ENCODE peak calls at places on chromosomes 4 and X, in seven cellular contexts. B is stomach, I is transverse colon, L is A673, H is Peyer's patch, X is Caco-2, V is fibroblast of mammary gland. Z is an unnamed sample.

GRCh38 chr4:105181259-105181658 is 34.6 kb downstream of the TET2 start:
- DNase-seq in V (no peak), B (no peak), H (no peak), L (peak), X (peak), I (no peak), Z (no peak)

GRCh38 chr4:37722000-37722638 is 35.9 kb upstream of the RELL1 start:
- DNase-seq in I (no peak), L (no peak), H (no peak), X (peak), B (no peak), V (no peak), Z (no peak)

GRCh38 chr4:185839204-185839712 is 27.3 kb upstream of the SORBS2 start:
- DNase-seq in H (no peak), V (peak), L (peak), B (no peak), I (peak), X (peak), Z (no peak)

GRCh38 chr4:4569036-4569435 is 27.2 kb upstream of the STX18 start:
- DNase-seq in B (no peak), X (no peak), H (no peak), L (no peak), V (peak), I (no peak), Z (no peak)

GRCh38 chr4:140260227-140260626 is 106.2 kb upstream of the MAML3 start:
- DNase-seq in I (no peak), H (no peak), B (no peak), V (peak), L (no peak), X (no peak), Z (no peak)

GRCh38 chr4:93897559-93897958 is 69.0 kb downstream of the ATOH1 start:
- DNase-seq in B (no peak), I (no peak), H (no peak), L (peak), V (no peak), X (no peak), Z (no peak)

GRCh38 chr4:138650917-138651564 is 364.5 kb upstream of the NOCT start:
- DNase-seq in H (no peak), X (peak), I (no peak), B (no peak), L (no peak), V (peak), Z (no peak)

GRCh38 chr4:184262901-184263300 is 45.2 kb upstream of the ENPP6 start:
- DNase-seq in L (no peak), H (no peak), I (no peak), B (no peak), X (no peak), V (peak), Z (no peak)

GRCh38 chrX:125293792-125294780 is 25.6 kb upstream of the TEX13C start:
- DNase-seq in X (no peak), V (no peak), H (no peak), B (no peak), L (no peak), I (no peak), Z (no peak)

GRCh38 chr4:88137112-88137511 is 21.3 kb downstream of the ABCG2 start:
- DNase-seq in H (no peak), I (no peak), L (no peak), V (peak), B (no peak), X (no peak), Z (no peak)

GRCh38 chr4:121256346-121256745 is 92.2 kb upstream of the TNIP3 start:
- DNase-seq in B (no peak), V (peak), L (peak), H (no peak), I (no peak), X (no peak), Z (no peak)

GRCh38 chrX:39903343-39903742 is 194.4 kb downstream of the BCOR start:
- DNase-seq in X (no peak), V (peak), I (no peak), L (no peak), H (no peak), B (no peak), Z (no peak)

GRCh38 chrX:32874839-32875238 is 336.5 kb downstream of the DMD start:
- DNase-seq in L (no peak), I (no peak), B (no peak), V (no peak), H (no peak), X (no peak), Z (no peak)

GRCh38 chr4:147599764-147600163 is 17.4 kb upstream of the TMEM184C start:
- DNase-seq in I (no peak), B (no peak), L (no peak), X (no peak), H (no peak), V (peak), Z (no peak)

GRCh38 chrX:10496345-10496965 is 123.9 kb downstream of the MID1 start:
- DNase-seq in I (no peak), L (no peak), H (no peak), B (no peak), V (peak), X (no peak), Z (no peak)

GRCh38 chr4:41256740-41257256 is at the start of gene UCHL1:
- DNase-seq in X (peak), V (peak), H (no peak), I (peak), L (peak), B (peak), Z (no peak)

GRCh38 chrX:131305926-131306325 is 16.8 kb upstream of the IGSF1 start:
- DNase-seq in B (no peak), X (no peak), H (no peak), L (no peak), I (no peak), V (no peak), Z (no peak)

GRCh38 chr4:181046809-181047208 is 1196.4 kb upstream of the TENM3 start:
- DNase-seq in V (no peak), H (no peak), X (no peak), B (no peak), I (no peak), L (no peak), Z (no peak)

GRCh38 chrX:150212672-150213480 is 150.2 kb upstream of the MAMLD1 start:
- DNase-seq in X (no peak), L (no peak), B (peak), V (no peak), I (no peak), H (no peak), Z (no peak)

GRCh38 chrX:64850371-64851082 is 125.7 kb downstream of the ZC4H2 start:
- DNase-seq in X (no peak), I (no peak), H (no peak), L (no peak), B (no peak), V (no peak), Z (no peak)

GRCh38 chrX:9745417-9746115 is 20.1 kb downstream of the GPR143 start:
- DNase-seq in X (no peak), L (peak), H (no peak), I (no peak), B (no peak), V (no peak), Z (no peak)

GRCh38 chr4:80926446-80926845 is 104.1 kb upstream of the BMP3 start:
- DNase-seq in B (no peak), H (no peak), L (no peak), I (no peak), V (peak), X (no peak), Z (no peak)

GRCh38 chrX:153877571-153878261 is 8.3 kb downstream of the L1CAM start:
- DNase-seq in V (no peak), X (no peak), I (no peak), L (no peak), B (no peak), H (no peak), Z (no peak)

GRCh38 chr4:87659247-87659931 is 9.3 kb downstream of the DMP1 start:
- DNase-seq in B (no peak), X (peak), H (no peak), I (no peak), V (peak), L (no peak), Z (no peak)

GRCh38 chrX:68498508-68499379 is at the start of gene YIPF6:
- DNase-seq in H (peak), B (peak), V (peak), I (peak), X (peak), L (peak), Z (peak)

GRCh38 chr4:171025323-171025722 is 787.9 kb upstream of the GALNTL6 start:
- DNase-seq in X (no peak), H (no peak), I (no peak), B (no peak), L (no peak), V (no peak), Z (no peak)

GRCh38 chrX:152884171-152884570 is 13.7 kb upstream of the ZNF185 start:
- DNase-seq in L (no peak), B (no peak), H (no peak), V (no peak), X (no peak), I (no peak), Z (no peak)

GRCh38 chr4:145716661-145717200 is 36.8 kb downstream of the C4orf51 start:
- DNase-seq in I (no peak), L (no peak), H (no peak), V (no peak), B (no peak), X (no peak), Z (no peak)

GRCh38 chrX:10156199-10157031 is at the start of gene CLCN4:
- DNase-seq in H (no peak), I (peak), V (peak), X (peak), L (no peak), B (peak), Z (no peak)

DNA sequence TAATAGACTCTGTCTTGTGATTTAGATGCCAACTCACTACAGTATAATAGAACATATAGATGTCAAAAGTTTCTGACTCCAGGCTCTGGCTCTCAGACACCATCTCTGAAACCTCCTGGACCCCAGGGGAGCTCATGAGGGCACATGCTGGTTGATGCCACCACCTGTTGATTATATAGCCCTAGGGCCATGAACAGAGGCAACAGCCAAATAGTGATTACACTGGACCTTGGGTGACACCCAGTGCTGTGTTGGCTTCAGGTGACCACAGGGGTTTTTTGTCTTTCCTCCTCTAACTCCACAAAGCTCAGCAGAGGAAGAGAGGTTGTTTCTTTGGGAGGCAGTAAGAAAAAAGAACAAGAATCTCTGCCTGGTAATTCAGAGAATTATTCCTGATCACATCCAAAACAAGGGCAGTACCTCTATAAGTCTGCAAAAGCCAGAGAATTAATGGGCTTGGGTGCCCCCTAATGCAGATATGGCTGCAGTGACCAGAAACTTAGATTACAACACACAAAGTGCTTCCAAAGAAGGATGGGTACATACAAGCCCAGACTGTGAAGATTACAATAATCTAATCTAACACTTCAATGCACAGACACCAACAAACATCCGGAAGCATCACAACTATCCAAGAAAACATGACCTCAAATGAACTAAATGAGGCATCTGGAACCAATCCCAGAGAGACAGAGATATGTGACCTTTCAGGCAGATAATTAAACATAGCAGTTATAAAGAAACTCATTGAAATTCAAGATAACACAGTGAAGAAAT is 1920.6 kb downstream of the ARAP2 start:
- DNase-seq in B (no peak), I (no peak), X (no peak), L (no peak), H (no peak), V (peak), Z (no peak)
- TF ChIP-seq CTCF in B (no peak), I (no peak), X (no peak), L (no peak), H (no peak), V (peak), Z (no peak)

GRCh38 chr4:133320576-133321170 is 171.6 kb downstream of the PCDH10 start:
- DNase-seq in L (peak), I (no peak), X (peak), H (no peak), V (peak), B (no peak), Z (no peak)
- TF ChIP-seq CTCF in L (peak), I (no peak), X (peak), H (peak), V (peak), B (peak), Z (no peak)

DNA sequence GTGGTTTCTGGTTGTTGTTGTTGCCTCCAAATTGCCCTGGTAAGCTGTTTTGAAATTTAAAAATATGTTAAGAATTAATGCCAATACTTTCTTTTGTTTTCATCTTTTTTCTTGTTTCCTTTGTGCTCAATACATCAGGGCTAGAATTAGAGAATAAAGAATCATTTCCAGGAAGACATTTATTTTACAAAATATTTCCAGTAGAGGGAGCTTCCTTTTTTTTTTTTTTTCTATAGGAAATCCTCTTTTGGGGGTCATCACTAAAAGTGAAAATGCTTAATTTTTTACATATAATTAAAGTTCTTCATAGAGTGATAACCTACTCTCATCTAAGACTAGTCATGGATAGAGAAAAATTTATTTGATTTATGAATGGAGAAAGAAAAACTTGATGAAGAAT is 2.4 kb downstream of the GLRA3 start:
- DNase-seq in V (no peak), X (no peak), B (no peak), H (no peak), I (no peak), L (no peak), Z (no peak)
- TF ChIP-seq CTCF in V (no peak), X (no peak), B (no peak), H (no peak), I (no peak), L (no peak), Z (no peak)

GRCh38 chr4:164318350-164318749 is 435.6 kb upstream of the SMIM31 start:
- DNase-seq in V (no peak), B (no peak), I (no peak), X (no peak), H (no peak), L (no peak), Z (no peak)

DNA sequence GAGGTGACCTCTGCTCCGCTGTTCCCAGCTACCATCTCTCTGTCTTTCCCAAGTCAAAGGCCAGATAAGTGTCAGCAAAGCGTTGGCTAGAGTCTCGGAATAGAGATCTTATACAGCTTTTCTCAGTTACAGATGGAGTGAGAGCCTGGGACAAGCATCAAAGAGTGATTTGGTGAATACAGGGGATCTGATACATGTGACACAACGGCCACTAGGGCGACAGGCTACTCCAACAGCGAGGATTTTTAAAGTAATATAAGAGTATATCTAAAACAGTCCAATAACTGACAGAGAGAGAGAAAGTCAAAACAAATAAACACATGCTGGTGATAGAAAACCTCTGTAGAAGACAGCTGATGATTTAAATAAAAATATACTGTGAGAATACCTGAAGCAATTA is 433.1 kb upstream of the SMIM31 start:
- DNase-seq in I (no peak), B (no peak), H (no peak), X (no peak), V (no peak), L (no peak), Z (no peak)
- TF ChIP-seq CTCF in I (no peak), B (no peak), H (no peak), X (no peak), V (no peak), L (no peak), Z (no peak)

GRCh38 chr4:85598936-85599335 is 124.0 kb downstream of the ARHGAP24 start:
- DNase-seq in B (no peak), I (no peak), V (no peak), L (no peak), X (no peak), H (no peak), Z (no peak)

GRCh38 chr4:85595098-85595775 is 120.3 kb downstream of the ARHGAP24 start:
- DNase-seq in V (no peak), X (no peak), L (no peak), B (no peak), I (no peak), H (no peak), Z (no peak)

GRCh38 chr4:85603437-85604336 is 128.7 kb downstream of the ARHGAP24 start:
- DNase-seq in L (peak), B (no peak), H (no peak), V (peak), X (no peak), I (no peak), Z (no peak)

GRCh38 chr4:85595796-85596559 is 121.0 kb downstream of the ARHGAP24 start:
- DNase-seq in B (no peak), X (no peak), I (no peak), H (no peak), L (no peak), V (no peak), Z (no peak)

GRCh38 chr4:85600501-85600900 is 125.6 kb downstream of the ARHGAP24 start:
- DNase-seq in H (no peak), I (no peak), B (no peak), X (no peak), V (no peak), L (no peak), Z (no peak)
- TF ChIP-seq CTCF in H (no peak), I (no peak), B (no peak), X (no peak), V (no peak), L (no peak), Z (no peak)

DNA sequence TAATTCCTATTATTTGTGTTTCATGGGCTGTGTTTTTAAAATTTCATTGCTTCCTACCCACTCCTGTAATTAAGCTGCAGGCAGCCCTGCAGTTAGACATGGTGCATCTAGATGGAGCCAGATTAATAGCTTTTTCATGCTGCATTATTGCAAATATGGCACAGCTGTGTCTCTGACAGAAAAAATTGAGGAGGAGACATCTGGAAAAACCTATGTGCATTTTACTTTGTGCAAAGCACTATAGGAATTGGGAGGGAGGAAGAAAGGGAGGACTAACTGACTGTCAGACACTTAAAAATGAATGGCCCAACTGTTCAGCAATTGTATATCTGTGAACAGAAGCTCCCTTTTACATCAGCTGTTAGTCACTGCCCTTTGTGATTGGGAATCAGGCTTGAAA is 8.1 kb upstream of the RPGR start:
- DNase-seq in L (peak), V (no peak), I (no peak), H (no peak), X (no peak), B (no peak), Z (no peak)
- TF ChIP-seq CTCF in L (peak), V (peak), I (no peak), H (peak), X (peak), B (no peak), Z (no peak)

Z was measured in omental fat pad.